ENCODE peak calls at places on chromosomes 1 and 21, in four cellular contexts. I is fibroblast of pulmonary artery, H is A549, G is epithelial cell of esophagus. C is an unnamed sample.

GRCh38 chr1:150545486-150546032 is 3.6 kb upstream of the ADAMTSL4 start:
- DNase-seq in I (no peak), H (no peak), G (no peak), C (no peak)

GRCh38 chr1:64550946-64551345 is 81.0 kb downstream of the CACHD1 start:
- DNase-seq in I (no peak), H (no peak), G (no peak), C (no peak)

GRCh38 chr1:103273106-103273505 is 164.8 kb upstream of the COL11A1 start:
- DNase-seq in I (no peak), G (no peak), H (no peak), C (no peak)

GRCh38 chr1:155082941-155083541 is 4.4 kb downstream of the EFNA3 start:
- DNase-seq in G (peak), I (no peak), H (no peak), C (no peak)

GRCh38 chr1:223713546-223714420 is 1.4 kb downstream of the CAPN2 start:
- DNase-seq in G (peak), I (peak), H (no peak), C (no peak)

GRCh38 chr1:68111804-68112436 is 61.5 kb upstream of the DIRAS3 start:
- DNase-seq in G (peak), H (peak), I (peak), C (peak)

GRCh38 chr1:48679107-48679506 is 97.6 kb downstream of the BEND5 start:
- DNase-seq in G (no peak), H (no peak), I (no peak), C (no peak)

GRCh38 chr1:156499703-156500577 is 635 bp downstream of the MEF2D start:
- DNase-seq in I (no peak), H (no peak), G (peak), C (no peak)

GRCh38 chr1:91637539-91637994 is 136.9 kb downstream of the CDC7 start:
- DNase-seq in H (no peak), G (no peak), I (no peak), C (no peak)

GRCh38 chr1:75539230-75540116 is 71.4 kb downstream of the SLC44A5 start:
- DNase-seq in G (peak), H (no peak), I (peak), C (peak)

GRCh38 chr1:8814870-8815269 is 2.6 kb downstream of the RERE start:
- DNase-seq in G (peak), I (no peak), H (no peak), C (no peak)

GRCh38 chr21:45533731-45534571 is 8.3 kb downstream of the SLC19A1 start:
- DNase-seq in H (no peak), I (no peak), G (no peak), C (no peak)

GRCh38 chr1:157916895-157917294 is 75.3 kb upstream of the CD5L start:
- DNase-seq in G (no peak), H (no peak), I (no peak), C (no peak)

GRCh38 chr1:25550683-25551310 is 7.4 kb downstream of the LDLRAP1 start:
- DNase-seq in H (no peak), I (peak), G (no peak), C (peak)

GRCh38 chr1:20212685-20213331 is 26.5 kb upstream of the PLA2G2C start:
- DNase-seq in I (peak), G (peak), H (peak), C (peak)

GRCh38 chr1:108561145-108561458 is 1.2 kb downstream of the EEIG2 start:
- DNase-seq in H (peak), G (peak), I (no peak), C (no peak)

GRCh38 chr1:11215018-11216005 is 26.2 kb downstream of the ANGPTL7 start:
- DNase-seq in G (no peak), I (no peak), H (no peak), C (no peak)

GRCh38 chr21:45396620-45396995 is 8.4 kb upstream of the COL18A1 start:
- DNase-seq in H (no peak), G (no peak), I (no peak), C (no peak)

GRCh38 chr1:53541761-53542550 is 82.8 kb downstream of the DMRTB1 start:
- DNase-seq in I (peak), G (peak), H (peak), C (peak)

GRCh38 chr21:42500736-42501135 is 4.7 kb upstream of the RSPH1 start:
- DNase-seq in I (no peak), G (peak), H (no peak), C (no peak)

GRCh38 chr1:210726621-210727020 is 397.9 kb downstream of the HHAT start:
- DNase-seq in H (no peak), G (peak), I (peak), C (peak)

GRCh38 chr1:184359909-184360308 is 26.9 kb upstream of the C1orf21 start:
- DNase-seq in H (no peak), G (peak), I (no peak), C (no peak)

GRCh38 chr1:29793101-29793546 is 556.8 kb downstream of the PTPRU start:
- DNase-seq in H (peak), I (peak), G (peak), C (peak)
- TF ChIP-seq CTCF in H (peak), I (peak), G (peak), C (peak)

GRCh38 chr1:30746212-30747027 is 11.2 kb downstream of the LAPTM5 start:
- DNase-seq in H (no peak), I (no peak), G (no peak), C (no peak)

GRCh38 chr1:30744060-30744756 is 13.4 kb downstream of the LAPTM5 start:
- DNase-seq in G (peak), I (peak), H (no peak), C (peak)

GRCh38 chr1:30743584-30744059 is 14.0 kb downstream of the LAPTM5 start:
- DNase-seq in I (no peak), G (peak), H (no peak), C (no peak)

GRCh38 chr1:30745834-30746208 is 11.8 kb downstream of the LAPTM5 start:
- DNase-seq in I (no peak), H (no peak), G (no peak), C (no peak)

DNA sequence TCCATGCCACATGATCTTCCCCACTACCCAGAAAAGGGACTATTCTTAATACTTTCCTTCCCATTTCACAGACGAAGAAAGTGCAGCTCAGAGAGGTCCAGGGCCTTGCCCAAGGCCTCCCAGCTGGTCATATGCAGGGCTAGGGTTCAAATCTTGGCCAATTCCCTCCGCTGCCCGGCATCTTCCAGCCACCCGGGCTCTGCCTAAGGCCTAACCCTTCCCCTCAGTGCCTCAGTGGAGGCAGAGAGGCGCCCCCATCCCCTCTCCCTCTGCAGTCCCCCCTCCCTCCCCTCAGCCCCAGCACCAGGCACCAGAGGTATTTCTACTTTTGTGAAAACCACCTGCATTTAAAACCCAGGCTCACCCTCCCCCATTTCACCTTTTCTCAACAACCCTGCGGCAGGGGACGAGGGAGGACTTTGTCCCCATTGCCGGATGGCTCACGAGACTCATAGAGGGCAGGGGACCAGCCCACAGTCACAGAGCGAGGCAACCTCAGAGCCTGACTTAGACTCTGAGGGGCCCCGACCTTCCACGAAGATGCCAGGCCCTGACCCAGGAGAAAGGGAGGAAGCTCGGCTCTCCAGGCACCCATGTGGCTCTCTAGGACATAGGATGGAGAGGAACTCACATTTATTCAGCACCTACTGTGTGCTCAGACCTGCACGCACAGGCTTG is 12.3 kb downstream of the LAPTM5 start:
- DNase-seq in H (no peak), I (no peak), G (no peak), C (no peak)
- H3K4me3 ChIP-seq in H (no peak), I (no peak), G (no peak), C (no peak)

DNA sequence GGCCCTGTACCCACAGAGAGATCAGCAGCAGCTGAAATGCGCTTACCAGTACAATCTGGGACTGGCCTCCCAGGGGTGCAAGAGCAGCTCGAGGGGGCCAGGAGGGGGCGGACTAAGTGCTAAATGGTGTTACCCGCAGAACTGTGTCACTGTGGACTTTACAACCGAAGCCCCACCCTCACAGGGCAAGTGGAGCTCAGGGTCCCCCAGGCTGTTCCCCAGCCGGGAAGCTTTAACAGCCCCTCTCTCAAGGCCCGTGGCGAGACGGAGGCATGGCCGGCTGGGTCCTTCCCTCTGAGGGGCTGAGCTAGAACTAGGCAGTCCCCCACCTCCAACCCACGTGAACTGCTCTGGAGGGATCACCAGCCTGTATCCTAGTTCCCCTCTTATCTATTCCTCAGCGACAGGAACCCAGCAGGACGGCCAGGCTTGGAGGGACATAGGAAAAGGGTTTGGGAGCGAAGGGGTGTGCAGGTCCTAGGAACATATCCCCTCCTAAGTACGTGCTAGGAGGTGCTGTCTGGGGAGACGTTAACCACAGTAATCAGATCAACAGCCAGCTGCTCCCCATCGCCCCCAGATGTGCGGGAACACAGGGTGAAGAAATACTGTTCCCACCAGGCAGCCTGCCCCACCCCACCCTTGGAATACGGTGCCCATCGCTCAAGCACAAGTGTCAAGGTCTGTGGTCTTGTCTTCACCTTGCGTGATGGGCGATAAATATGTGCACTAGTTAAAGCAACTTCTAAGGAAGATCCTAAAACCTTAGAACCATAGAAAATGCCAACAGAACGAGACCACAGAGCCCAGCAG is 24.4 kb downstream of the ZBTB17 start:
- DNase-seq in I (no peak), G (no peak), H (no peak), C (no peak)
- TF ChIP-seq CTCF in I (no peak), G (no peak), H (no peak), C (no peak)

GRCh38 chr1:226945106-226945857 is 5.2 kb downstream of the COQ8A start:
- DNase-seq in H (no peak), I (no peak), G (no peak), C (no peak)

GRCh38 chr1:226942392-226942791 is 2.3 kb downstream of the COQ8A start:
- DNase-seq in H (no peak), I (no peak), G (no peak), C (no peak)

GRCh38 chr1:226940806-226941067 is 643 bp downstream of the COQ8A start:
- DNase-seq in H (no peak), I (no peak), G (no peak), C (no peak)

GRCh38 chr1:226943927-226944326 is 3.8 kb downstream of the COQ8A start:
- DNase-seq in G (no peak), I (no peak), H (no peak), C (no peak)

GRCh38 chr1:226943156-226943555 is 3.1 kb downstream of the COQ8A start:
- DNase-seq in G (no peak), I (no peak), H (no peak), C (no peak)
- H3K4me3 ChIP-seq in G (no peak), I (no peak), H (no peak), C (no peak)

GRCh38 chr1:2824999-2825398 is 23.5 kb upstream of the TTC34 start:
- DNase-seq in I (no peak), G (no peak), H (no peak), C (no peak)

GRCh38 chr1:2825487-2826189 is 24.1 kb upstream of the TTC34 start:
- DNase-seq in I (no peak), G (no peak), H (no peak), C (no peak)

GRCh38 chr1:2826736-2827292 is 25.3 kb upstream of the TTC34 start:
- DNase-seq in H (no peak), G (no peak), I (no peak), C (no peak)

GRCh38 chr1:2823921-2824660 is 22.6 kb upstream of the TTC34 start:
- DNase-seq in H (no peak), I (no peak), G (no peak), C (no peak)

DNA sequence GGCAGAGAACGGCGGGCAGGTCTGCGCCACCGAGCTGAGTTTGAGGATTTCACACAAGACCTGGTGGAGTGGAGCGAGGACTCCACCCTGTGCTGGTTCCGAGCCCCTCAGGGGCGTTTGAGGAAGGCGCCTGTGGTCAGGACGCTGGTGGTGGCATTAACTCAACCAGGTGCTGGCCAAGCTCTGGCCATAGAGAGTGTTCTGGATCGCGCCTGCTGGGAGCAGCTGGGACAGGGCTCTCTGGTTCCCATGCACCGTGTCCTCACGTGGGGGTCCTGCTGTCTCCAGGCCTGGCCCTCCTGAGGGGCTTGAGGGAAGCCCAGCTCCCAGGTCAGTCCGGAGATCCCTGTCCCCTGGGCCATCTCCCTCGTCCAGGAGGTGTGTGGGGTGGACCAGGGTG is 24.8 kb upstream of the TTC34 start:
- DNase-seq in I (no peak), G (no peak), H (no peak), C (no peak)
- TF ChIP-seq CTCF in I (no peak), G (no peak), H (no peak), C (no peak)